ENCODE peak calls at places on chromosome 22, in six cellular contexts. X is NAMALWA; I is cardiac fibroblast; F is stimulated activated CD4-positive, alpha-beta T cell treated with anti-CD3 and anti-CD28 coated beads, TNF-alpha, amount 100 ng/mL, for 1 hour; A is ureter; Z is Calu3. S is an unnamed sample.

GRCh38 chr22:27099896-27100295 is 442.5 kb downstream of the MIAT start:
- DNase-seq in X (no peak), I (no peak), F (no peak), A (no peak), Z (no peak), S (no peak)

GRCh38 chr22:28208797-28209196 is 289.7 kb upstream of the PITPNB start:
- DNase-seq in X (no peak), I (no peak), F (no peak), A (no peak), Z (no peak), S (no peak)

GRCh38 chr22:31753005-31753633 is 700 bp upstream of the DEPDC5 start:
- DNase-seq in X (peak), I (peak), F (no peak), A (peak), Z (peak), S (peak)

GRCh38 chr22:31160328-31160978 is 471 bp downstream of the RNF185 start:
- DNase-seq in X (no peak), I (peak), F (no peak), A (no peak), Z (no peak), S (no peak)

GRCh38 chr22:19208287-19208847 is 29.8 kb upstream of the SLC25A1 start:
- DNase-seq in X (no peak), I (no peak), F (no peak), A (no peak), Z (no peak), S (no peak)

GRCh38 chr22:29563652-29564460 is 10.3 kb upstream of the THOC5 start:
- DNase-seq in X (no peak), I (no peak), F (no peak), A (no peak), Z (no peak), S (no peak)

GRCh38 chr22:43897751-43898261 is 6.0 kb upstream of the PNPLA5 start:
- DNase-seq in X (no peak), I (peak), F (no peak), A (no peak), Z (peak), S (no peak)

GRCh38 chr22:48893288-48894063 is 934.2 kb downstream of the BRD1 start:
- DNase-seq in X (peak), I (no peak), F (no peak), A (no peak), Z (no peak), S (no peak)

GRCh38 chr22:31650391-31650790 is 11.6 kb downstream of the PISD start:
- DNase-seq in X (peak), I (peak), F (no peak), A (no peak), Z (no peak), S (no peak)

GRCh38 chr22:19800761-19801244 is 40.2 kb downstream of the TBX1 start:
- DNase-seq in X (no peak), I (peak), F (no peak), A (no peak), Z (peak), S (no peak)

GRCh38 chr22:38177926-38178604 is 3.6 kb downstream of the PLA2G6 start:
- DNase-seq in X (no peak), I (peak), F (no peak), A (no peak), Z (peak), S (no peak)

GRCh38 chr22:39490966-39491680 is 11.0 kb upstream of the MIEF1 start:
- DNase-seq in X (no peak), I (no peak), F (no peak), A (no peak), Z (no peak), S (no peak)

GRCh38 chr22:17871726-17872458 is 97.6 kb upstream of the BID start:
- DNase-seq in X (no peak), I (no peak), F (no peak), A (no peak), Z (no peak), S (no peak)

GRCh38 chr22:24060375-24060788 is 49.3 kb downstream of the CABIN1 start:
- DNase-seq in X (no peak), I (peak), F (no peak), A (peak), Z (no peak), S (no peak)

GRCh38 chr22:35997438-35997837 is 31.2 kb downstream of the RBFOX2 start:
- DNase-seq in X (no peak), I (peak), F (no peak), A (no peak), Z (no peak), S (no peak)

GRCh38 chr22:41992496-41992895 is 6.1 kb upstream of the WBP2NL start:
- DNase-seq in X (no peak), I (no peak), F (no peak), A (no peak), Z (no peak), S (no peak)

GRCh38 chr22:38865201-38866023 is 6.6 kb downstream of the CBX6 start:
- DNase-seq in X (no peak), I (no peak), F (no peak), A (no peak), Z (no peak), S (no peak)

GRCh38 chr22:43956805-43957463 is 1.7 kb downstream of the SAMM50 start:
- DNase-seq in X (no peak), I (peak), F (no peak), A (no peak), Z (no peak), S (no peak)

GRCh38 chr22:20833225-20833665 is 25.4 kb downstream of the PI4KA start:
- DNase-seq in X (no peak), I (no peak), F (no peak), A (no peak), Z (no peak), S (no peak)

GRCh38 chr22:47564651-47565050 is 802.2 kb downstream of the TBC1D22A start:
- DNase-seq in X (no peak), I (no peak), F (no peak), A (no peak), Z (no peak), S (no peak)

GRCh38 chr22:23565942-23566715 is 14.0 kb downstream of the IGLL1 start:
- DNase-seq in X (no peak), I (no peak), F (no peak), A (no peak), Z (peak), S (no peak)

GRCh38 chr22:45163074-45163416 is 680 bp upstream of the NUP50 start:
- DNase-seq in X (peak), I (peak), F (no peak), A (peak), Z (peak), S (no peak)

GRCh38 chr22:42434748-42435425 is 2.7 kb upstream of the NFAM1 start:
- DNase-seq in X (no peak), I (no peak), F (no peak), A (no peak), Z (no peak), S (no peak)

GRCh38 chr22:50012201-50013181 is at the start of gene IL17REL:
- DNase-seq in X (no peak), I (peak), F (no peak), A (no peak), Z (peak), S (no peak)

GRCh38 chr22:44597616-44598015 is 99.6 kb upstream of the RTL6 start:
- DNase-seq in X (no peak), I (no peak), F (no peak), A (no peak), Z (no peak), S (no peak)

GRCh38 chr22:25754527-25755202 is 12.7 kb downstream of the MYO18B start:
- DNase-seq in X (no peak), I (peak), F (no peak), A (peak), Z (no peak), S (no peak)

GRCh38 chr22:19880786-19881569 is 26.3 kb upstream of the GNB1L start:
- DNase-seq in X (no peak), I (peak), F (no peak), A (no peak), Z (peak), S (no peak)

GRCh38 chr22:50269573-50270301 is 443 bp downstream of the MAPK11 start:
- DNase-seq in X (peak), I (peak), F (no peak), A (no peak), Z (peak), S (no peak)

GRCh38 chr22:21447694-21448402 is 19.3 kb upstream of the TMEM191C start:
- DNase-seq in X (no peak), I (no peak), F (no peak), A (peak), Z (no peak), S (no peak)

GRCh38 chr22:32473388-32473952 is 1.1 kb upstream of the FBXO7 start:
- DNase-seq in X (peak), I (peak), F (peak), A (no peak), Z (peak), S (peak)

GRCh38 chr22:44362249-44363040 is 49.7 kb upstream of the SHISAL1 start:
- DNase-seq in X (no peak), I (no peak), F (no peak), A (no peak), Z (no peak), S (no peak)

GRCh38 chr22:49620666-49621065 is 207.0 kb downstream of the BRD1 start:
- DNase-seq in X (no peak), I (no peak), F (no peak), A (no peak), Z (no peak), S (no peak)